ENCODE peak calls at places on chromosomes 5 and 9, in seven cellular contexts. C is upper lobe of left lung, V is transverse colon, B is HCT116, J is spleen, O is GM23338, G is stomach. R is an unnamed sample.

GRCh38 chr9:17068671-17069070 is 66.2 kb upstream of the CNTLN start:
- DNase-seq in C (no peak), V (no peak), B (no peak), J (no peak), O (no peak), G (no peak), R (no peak)

GRCh38 chr5:10987881-10988504 is 227.0 kb upstream of the DAP start:
- DNase-seq in C (peak; percentile 77), V (peak; percentile 62), B (peak; percentile 42), J (peak; percentile 82), O (peak; percentile 88), G (peak; percentile 73), R (no peak)

GRCh38 chr5:19058216-19058615 is 929.8 kb downstream of the CDH18 start:
- DNase-seq in C (no peak), V (no peak), B (no peak), J (no peak), O (no peak), G (no peak), R (no peak)

GRCh38 chr5:147479431-147479830 is 30.4 kb downstream of the DPYSL3 start:
- DNase-seq in C (no peak), V (no peak), B (no peak), J (no peak), O (no peak), G (no peak), R (no peak)

GRCh38 chr9:98342819-98343208 is 87.4 kb upstream of the TBC1D2 start:
- DNase-seq in C (no peak), V (no peak), B (no peak), J (no peak), O (no peak), G (no peak), R (no peak)

GRCh38 chr9:122383992-122384461 is 13.2 kb downstream of the PTGS1 start:
- DNase-seq in C (no peak), V (no peak), B (no peak), J (no peak), O (no peak), G (no peak), R (no peak)

GRCh38 chr9:85344901-85345300 is 396.9 kb downstream of the AGTPBP1 start:
- DNase-seq in C (no peak), V (no peak), B (no peak), J (no peak), O (no peak), G (no peak), R (no peak)

GRCh38 chr5:135979510-135979909 is 24.7 kb upstream of the LECT2 start:
- DNase-seq in C (no peak), V (no peak), B (no peak), J (no peak), O (no peak), G (no peak), R (no peak)

GRCh38 chr9:69931340-69931739 is 110.7 kb downstream of the CFAP95 start:
- DNase-seq in C (no peak), V (no peak), B (no peak), J (no peak), O (peak; percentile 70), G (no peak), R (no peak)

GRCh38 chr9:27195191-27195590 is 86.2 kb downstream of the TEK start:
- DNase-seq in C (no peak), V (no peak), B (no peak), J (no peak), O (no peak), G (no peak), R (no peak)

GRCh38 chr9:35448511-35448910 is 41.4 kb upstream of the RUSC2 start:
- DNase-seq in C (no peak), V (no peak), B (no peak), J (no peak), O (no peak), G (no peak), R (no peak)

GRCh38 chr9:97293207-97293721 is 14.2 kb upstream of the CCDC180 start:
- DNase-seq in C (peak; percentile 39), V (no peak), B (no peak), J (peak; percentile 77), O (peak; percentile 11), G (no peak), R (no peak)

GRCh38 chr9:82152181-82152580 is 163.6 kb downstream of the SPATA31D1 start:
- DNase-seq in C (no peak), V (no peak), B (no peak), J (no peak), O (no peak), G (no peak), R (no peak)

GRCh38 chr9:82144803-82145202 is 156.2 kb downstream of the SPATA31D1 start:
- DNase-seq in C (no peak), V (no peak), B (no peak), J (no peak), O (no peak), G (no peak), R (no peak)

GRCh38 chr9:82149647-82150046 is 161.1 kb downstream of the SPATA31D1 start:
- DNase-seq in C (no peak), V (no peak), B (no peak), J (no peak), O (no peak), G (no peak), R (no peak)

GRCh38 chr9:82148849-82149544 is 160.4 kb downstream of the SPATA31D1 start:
- DNase-seq in C (no peak), V (no peak), B (no peak), J (no peak), O (no peak), G (no peak), R (no peak)

GRCh38 chr9:82147798-82148440 is 159.3 kb downstream of the SPATA31D1 start:
- DNase-seq in C (no peak), V (no peak), B (no peak), J (no peak), O (no peak), G (no peak), R (no peak)
- TF ChIP-seq POLR2AphosphoS5 in C (no peak), V (no peak), B (no peak), J (no peak), O (no peak), G (no peak), R (no peak)

GRCh38 chr9:9498147-9498546 is 1114.7 kb downstream of the PTPRD start:
- DNase-seq in C (no peak), V (no peak), B (no peak), J (no peak), O (no peak), G (no peak), R (no peak)

GRCh38 chr9:9499546-9499945 is 1113.3 kb downstream of the PTPRD start:
- DNase-seq in C (no peak), V (no peak), B (no peak), J (no peak), O (no peak), G (no peak), R (no peak)

GRCh38 chr9:9494334-9494733 is 1118.5 kb downstream of the PTPRD start:
- DNase-seq in C (no peak), V (no peak), B (no peak), J (no peak), O (no peak), G (no peak), R (no peak)

DNA sequence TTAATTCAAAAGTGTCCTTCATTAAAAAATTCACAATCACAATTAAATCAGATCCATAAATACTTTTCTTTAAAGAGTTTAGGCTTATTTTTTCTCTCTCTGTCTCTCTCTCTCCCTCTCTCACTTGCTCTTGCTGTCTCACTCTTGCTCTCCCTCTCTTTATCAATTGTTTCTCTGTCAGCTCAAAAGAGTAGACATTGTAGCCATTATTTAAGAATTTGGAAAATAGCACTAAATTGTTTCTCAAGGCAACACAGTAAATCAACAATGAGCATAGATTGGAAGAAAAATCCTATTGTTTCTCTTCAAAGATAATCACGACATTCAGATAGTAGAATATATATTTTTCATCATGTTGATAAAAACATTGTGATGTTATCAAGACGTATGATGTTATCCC is 1114.0 kb downstream of the PTPRD start:
- DNase-seq in C (no peak), V (no peak), B (no peak), J (no peak), O (no peak), G (no peak), R (no peak)
- H3K4me1 ChIP-seq in C (no peaks in the 10 kb centered on the region), V (no peaks in the 10 kb centered on the region), B (no peaks in the 10 kb centered on the region), J (no peaks in the 10 kb centered on the region), O (no peaks in the 10 kb centered on the region), G (no peaks in the 10 kb centered on the region), R (no peaks in the 10 kb centered on the region)

GRCh38 chr5:109411175-109411514 is 1.4 kb upstream of the PJA2 start:
- DNase-seq in C (no peak), V (no peak), B (no peak), J (no peak), O (no peak), G (no peak), R (no peak)

GRCh38 chr5:109411627-109412026 is 1.9 kb upstream of the PJA2 start:
- DNase-seq in C (no peak), V (no peak), B (peak; percentile 24), J (no peak), O (no peak), G (no peak), R (no peak)

GRCh38 chr5:109410389-109411174 is 808 bp upstream of the PJA2 start:
- DNase-seq in C (peak; percentile 81), V (peak; percentile 87), B (peak; percentile 43), J (peak; percentile 93), O (peak; percentile 82), G (peak; percentile 76), R (peak; percentile 92)

GRCh38 chr5:109412981-109413402 is 3.2 kb upstream of the PJA2 start:
- DNase-seq in C (no peak), V (no peak), B (no peak), J (no peak), O (no peak), G (no peak), R (no peak)

GRCh38 chr5:109413463-109413862 is 3.7 kb upstream of the PJA2 start:
- DNase-seq in C (no peak), V (peak; percentile 20), B (no peak), J (no peak), O (peak; percentile 37), G (peak; percentile 41), R (no peak)
- TF ChIP-seq POLR2AphosphoS5 in C (no peak), V (no peak), B (no peak), J (no peak), O (no peak), G (no peak), R (no peak)

GRCh38 chr9:113598883-113599282 is 135.4 kb downstream of the RGS3 start:
- DNase-seq in C (no peak), V (no peak), B (no peak), J (peak; percentile 37), O (no peak), G (no peak), R (no peak)

GRCh38 chr9:113596616-113597320 is 133.2 kb downstream of the RGS3 start:
- DNase-seq in C (no peak), V (no peak), B (no peak), J (peak; percentile 74), O (no peak), G (no peak), R (no peak)

GRCh38 chr9:113599647-113600476 is 136.3 kb downstream of the RGS3 start:
- DNase-seq in C (no peak), V (no peak), B (no peak), J (peak; percentile 63), O (peak; percentile 68), G (no peak), R (no peak)

GRCh38 chr9:113597390-113598241 is 134.1 kb downstream of the RGS3 start:
- DNase-seq in C (no peak), V (no peak), B (no peak), J (peak; percentile 70), O (no peak), G (no peak), R (no peak)

DNA sequence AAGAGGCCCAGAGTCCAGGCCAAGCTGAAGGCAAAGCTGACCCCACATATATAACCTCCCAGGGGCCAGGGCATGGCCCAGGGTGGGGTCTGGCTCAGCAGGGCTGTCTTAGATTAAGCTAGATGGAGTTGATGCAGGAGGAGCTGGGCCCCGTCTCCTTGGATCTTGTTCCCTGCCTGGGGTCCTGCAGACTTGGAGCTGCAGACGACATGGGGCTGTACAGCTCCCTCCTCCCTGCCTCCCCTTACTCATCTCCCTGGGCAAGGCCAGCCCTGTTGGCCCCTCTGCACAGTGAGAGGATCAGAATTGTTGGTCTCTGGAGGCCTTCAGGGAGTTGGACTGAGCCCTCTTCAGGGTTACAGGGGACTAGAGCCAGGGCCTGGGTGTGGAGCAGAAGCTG is 134.9 kb downstream of the RGS3 start:
- DNase-seq in C (no peak), V (no peak), B (no peak), J (peak; percentile 70), O (no peak), G (no peak), R (no peak)
- H3K4me1 ChIP-seq in C (peaks cover 35% of the 10 kb centered on the region), V (peaks cover 11% of the 10 kb centered on the region), B (peaks cover 41% of the 10 kb centered on the region), J (peaks cover 91% of the 10 kb centered on the region), O (peaks cover 24% of the 10 kb centered on the region), G (peaks cover 42% of the 10 kb centered on the region), R (peaks cover 78% of the 10 kb centered on the region)